ENCODE peak calls at places on chromosome X, in nine cellular contexts. Y is vagina, R is right lobe of liver, G is uterus, V is body of pancreas, N is H1, B is K562, W is erythroblast, A is breast epithelium. Q is an unnamed sample.

GRCh38 chrX:153460826-153461225 is 9.6 kb downstream of the HAUS7 start:
- DNase-seq in Y (no peak), R (no peak), G (peak; percentile 37), V (peak; percentile 44), N (no peak), B (peak; percentile 53), W (peak; percentile 38), A (no peak), Q (no peak)

GRCh38 chrX:6440647-6441046 is 94.3 kb downstream of the VCX3A start:
- DNase-seq in Y (no peak), R (no peak), G (no peak), V (no peak), N (no peak), B (no peak), W (no peak), A (no peak), Q (no peak)

GRCh38 chrX:111756486-111756885 is 75.5 kb downstream of the ALG13 start:
- DNase-seq in Y (no peak), R (no peak), G (no peak), V (no peak), N (no peak), B (no peak), W (no peak), A (no peak), Q (no peak)

GRCh38 chrX:311156-312129 is 7.2 kb downstream of the GTPBP6 start:
- DNase-seq in Y (no peak), R (peak; percentile 49), G (no peak), V (peak; percentile 6), N (no peak), B (no peak), W (no peak), A (no peak), Q (no peak)

GRCh38 chrX:154735695-154736393 is 15.0 kb downstream of the GAB3 start:
- DNase-seq in Y (no peak), R (no peak), G (peak; percentile 64), V (peak; percentile 38), N (no peak), B (no peak), W (no peak), A (no peak), Q (peak; percentile 53)

GRCh38 chrX:119468930-119469635 is 839 bp downstream of the SLC25A5 start:
- DNase-seq in Y (no peak), R (peak; percentile 89), G (peak; percentile 82), V (peak; percentile 91), N (peak; percentile 86), B (peak; percentile 73), W (peak; percentile 90), A (peak; percentile 74), Q (peak; percentile 86)

GRCh38 chrX:130079824-130080406 is 30.4 kb downstream of the ELF4 start:
- DNase-seq in Y (no peak), R (no peak), G (peak; percentile 73), V (peak; percentile 73), N (no peak), B (peak; percentile 46), W (peak; percentile 61), A (peak; percentile 31), Q (peak; percentile 20)

GRCh38 chrX:116667760-116668159 is 205.0 kb upstream of the CT83 start:
- DNase-seq in Y (no peak), R (no peak), G (no peak), V (no peak), N (no peak), B (no peak), W (no peak), A (no peak), Q (no peak)

GRCh38 chrX:39688576-39689373 is 409.0 kb downstream of the BCOR start:
- DNase-seq in Y (no peak), R (peak; percentile 73), G (peak; percentile 66), V (peak; percentile 75), N (peak; percentile 63), B (peak; percentile 76), W (peak; percentile 75), A (no peak), Q (peak; percentile 25)

GRCh38 chrX:16702700-16703599 is 9.5 kb downstream of the CTPS2 start:
- DNase-seq in Y (no peak), R (no peak), G (no peak), V (no peak), N (no peak), B (no peak), W (no peak), A (no peak), Q (no peak)

GRCh38 chrX:150577174-150577573 is 8.8 kb downstream of the MTM1 start:
- DNase-seq in Y (no peak), R (no peak), G (no peak), V (no peak), N (no peak), B (no peak), W (no peak), A (no peak), Q (no peak)

GRCh38 chrX:146278381-146278780 is 460.8 kb downstream of the SLITRK2 start:
- DNase-seq in Y (no peak), R (no peak), G (no peak), V (peak; percentile 17), N (no peak), B (no peak), W (no peak), A (no peak), Q (no peak)

GRCh38 chrX:40153335-40154221 is 55.8 kb upstream of the BCOR start:
- DNase-seq in Y (no peak), R (peak; percentile 64), G (no peak), V (peak; percentile 73), N (peak; percentile 51), B (peak; percentile 67), W (peak; percentile 64), A (no peak), Q (peak; percentile 30)

GRCh38 chrX:153988493-153988892 is 15.9 kb downstream of the TMEM187 start:
- DNase-seq in Y (no peak), R (no peak), G (no peak), V (no peak), N (no peak), B (no peak), W (no peak), A (no peak), Q (no peak)

GRCh38 chrX:151359931-151360871 is 36.8 kb upstream of the VMA21 start:
- DNase-seq in Y (no peak), R (no peak), G (no peak), V (peak; percentile 55), N (peak; percentile 79), B (peak; percentile 8), W (peak; percentile 2), A (no peak), Q (no peak)

GRCh38 chrX:14030248-14030592 is 528 bp upstream of the GEMIN8 start:
- DNase-seq in Y (no peak), R (no peak), G (no peak), V (no peak), N (no peak), B (no peak), W (peak; percentile 76), A (no peak), Q (no peak)

GRCh38 chrX:1400049-1400448 is 8.1 kb upstream of the SLC25A6 start:
- DNase-seq in Y (no peak), R (peak; percentile 35), G (no peak), V (peak; percentile 2), N (no peak), B (no peak), W (no peak), A (no peak), Q (no peak)

DNA sequence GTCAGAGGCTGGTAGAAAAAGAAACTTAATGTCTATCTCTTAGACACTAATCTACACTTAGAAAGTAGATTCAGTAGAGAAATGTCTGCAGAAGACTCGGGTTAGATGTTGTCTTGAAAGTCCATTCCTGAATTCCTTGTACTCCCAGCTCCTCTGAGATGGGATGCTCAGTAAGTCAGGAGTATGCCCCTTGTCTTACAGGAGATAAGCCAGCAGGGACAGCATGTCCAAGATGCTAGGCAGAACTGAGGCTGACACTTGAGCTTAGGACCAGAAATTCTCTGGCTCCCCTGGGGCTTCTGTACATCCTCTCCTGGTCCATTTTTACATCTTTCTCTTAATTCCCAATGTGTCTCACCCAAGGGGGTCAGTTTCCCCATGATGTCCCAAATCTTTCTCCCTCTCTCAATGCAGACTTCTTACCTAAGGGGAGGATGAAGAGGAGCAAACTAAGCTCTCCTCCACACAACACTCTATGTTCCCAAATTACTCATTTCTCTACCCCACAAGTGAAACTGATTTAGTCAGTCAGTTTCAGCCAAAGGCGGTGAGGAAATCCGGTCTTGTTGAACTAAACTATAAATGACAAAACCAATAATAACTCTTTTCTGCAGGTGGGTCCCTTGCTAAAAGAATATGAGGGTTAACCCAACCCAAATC is 558.2 kb upstream of the DIPK2B start:
- DNase-seq in Y (no peak), R (no peak), G (no peak), V (no peak), N (no peak), B (no peak), W (no peak), A (no peak), Q (no peak)
- TF ChIP-seq POLR2A in Y (no peak), R (no peak), G (no peak), V (no peak), N (no peak), B (no peak), W (no peak), A (no peak), Q (no peak)

GRCh38 chrX:48677456-48678030 is 6.1 kb upstream of the WAS start:
- DNase-seq in Y (no peak), R (peak; percentile 83), G (no peak), V (no peak), N (no peak), B (no peak), W (no peak), A (no peak), Q (no peak)
- TF ChIP-seq POLR2A in Y (no peak), R (peak; percentile 29), G (no peak), V (no peak), N (no peak), B (no peak), W (no peak), A (no peak), Q (no peak)

GRCh38 chrX:140713174-140713539 is 3.6 kb downstream of the LINC00632 start:
- DNase-seq in Y (no peak), R (no peak), G (no peak), V (no peak), N (no peak), B (no peak), W (no peak), A (no peak), Q (no peak)
- TF ChIP-seq POLR2A in Y (no peak), R (no peak), G (no peak), V (no peak), N (no peak), B (no peak), W (no peak), A (no peak), Q (no peak)

DNA sequence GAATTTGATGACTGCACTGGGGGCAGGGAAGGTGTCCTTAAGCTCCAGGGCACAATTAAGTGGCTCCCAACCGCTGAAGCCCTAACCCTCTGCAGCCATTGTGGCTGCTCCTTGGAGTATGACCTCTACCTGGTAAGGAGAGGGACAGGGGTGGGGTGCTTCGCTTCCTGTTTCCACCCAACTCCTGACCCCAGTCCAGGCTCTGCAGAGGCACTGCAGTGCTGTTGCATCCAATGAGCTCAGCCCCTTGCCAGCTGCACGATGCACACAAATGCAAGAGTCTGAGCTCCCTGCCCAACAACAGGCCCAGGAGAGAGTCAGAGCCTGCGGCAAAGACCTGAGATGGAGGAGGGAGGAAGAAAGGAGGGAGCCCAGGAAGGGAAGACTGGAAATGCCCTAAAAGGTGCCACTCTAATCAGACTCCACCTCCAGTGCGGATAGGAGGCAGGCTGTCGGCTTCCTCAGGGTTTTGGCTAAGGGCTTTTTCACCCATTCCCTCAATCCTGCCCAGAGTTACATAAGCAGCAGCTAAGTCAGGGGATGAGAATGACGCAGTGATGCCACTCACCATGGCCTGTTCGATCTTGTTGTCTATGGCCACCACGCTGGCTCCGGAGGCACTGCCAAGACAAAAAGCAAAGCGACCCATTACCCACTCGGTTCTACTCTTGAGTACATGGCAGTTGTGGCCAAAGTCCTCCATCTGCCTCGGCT is 60.1 kb downstream of the TSC22D3 start:
- DNase-seq in Y (no peak), R (no peak), G (no peak), V (no peak), N (no peak), B (no peak), W (no peak), A (no peak), Q (no peak)
- TF ChIP-seq POLR2A in Y (no peak), R (no peak), G (no peak), V (no peak), N (no peak), B (no peak), W (peak; percentile 93), A (no peak), Q (no peak)